ENCODE peak calls at places on chromosomes 3 and 15, in six cellular contexts. Y is NB4, H is tibial nerve, F is sigmoid colon, A is A549, L is HCT116. M is an unnamed sample.

GRCh38 chr15:91022832-91023129 is 387 bp upstream of the VPS33B start:
- DNase-seq in Y (no peak), H (no peak), F (no peak), A (no peak), L (no peak), M (no peak)

GRCh38 chr15:33098082-33099058 is 96.1 kb downstream of the FMN1 start:
- DNase-seq in Y (peak), H (no peak), F (no peak), A (no peak), L (no peak), M (no peak)

GRCh38 chr15:50107591-50108408 is 11.2 kb downstream of the ATP8B4 start:
- DNase-seq in Y (peak), H (no peak), F (no peak), A (no peak), L (no peak), M (no peak)

GRCh38 chr3:30642715-30643361 is 36.4 kb downstream of the TGFBR2 start:
- DNase-seq in Y (peak), H (no peak), F (no peak), A (no peak), L (no peak), M (no peak)

GRCh38 chr15:27027229-27027628 is 56.2 kb downstream of the GABRG3 start:
- DNase-seq in Y (no peak), H (no peak), F (no peak), A (no peak), L (no peak), M (no peak)

GRCh38 chr3:194040501-194041273 is 95.3 kb upstream of the HES1 start:
- DNase-seq in Y (no peak), H (no peak), F (no peak), A (no peak), L (no peak), M (no peak)

GRCh38 chr3:132843851-132844565 is 121.8 kb upstream of the NPHP3 start:
- DNase-seq in Y (no peak), H (no peak), F (no peak), A (no peak), L (no peak), M (no peak)

GRCh38 chr15:69973102-69973714 is 124.5 kb downstream of the TLE3 start:
- DNase-seq in Y (peak), H (no peak), F (no peak), A (peak), L (no peak), M (peak)

GRCh38 chr15:40500584-40501330 is 30.0 kb downstream of the CHST14 start:
- DNase-seq in Y (no peak), H (no peak), F (no peak), A (no peak), L (no peak), M (no peak)

GRCh38 chr15:69749274-69749673 is 296.7 kb downstream of the RPLP1 start:
- DNase-seq in Y (no peak), H (no peak), F (no peak), A (no peak), L (no peak), M (no peak)

GRCh38 chr3:97823081-97823480 is 1.3 kb downstream of the CRYBG3 start:
- DNase-seq in Y (no peak), H (no peak), F (no peak), A (no peak), L (no peak), M (no peak)

GRCh38 chr3:33439421-33440327 is 531 bp downstream of the UBP1 start:
- DNase-seq in Y (peak), H (peak), F (peak), A (peak), L (no peak), M (peak)
- TF ChIP-seq POLR2A in Y (no peak), H (peak), F (no peak), A (no peak), L (peak), M (no peak)

DNA sequence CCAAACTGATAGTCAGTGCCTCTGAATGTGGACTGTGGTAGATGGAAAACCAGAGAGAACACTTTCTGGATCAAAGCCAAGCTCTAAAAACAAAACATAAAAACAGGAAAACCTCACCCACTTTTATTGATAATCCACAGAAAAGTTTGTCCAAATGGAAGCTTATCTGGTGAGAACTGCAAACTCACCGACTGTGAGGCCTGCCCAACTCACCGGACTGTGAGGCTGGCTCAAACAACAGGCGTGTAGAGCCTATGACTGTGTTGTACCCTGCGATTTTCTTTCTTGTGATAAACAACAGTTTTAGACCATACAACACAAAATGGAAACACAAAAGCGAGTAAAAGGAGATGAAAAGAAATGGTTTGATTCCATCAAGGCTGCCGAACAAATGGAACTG is 7.2 kb downstream of the PRR23C start:
- DNase-seq in Y (no peak), H (no peak), F (no peak), A (no peak), L (no peak), M (no peak)
- TF ChIP-seq POLR2A in Y (no peak), H (no peak), F (no peak), A (no peak), L (no peak), M (no peak)

DNA sequence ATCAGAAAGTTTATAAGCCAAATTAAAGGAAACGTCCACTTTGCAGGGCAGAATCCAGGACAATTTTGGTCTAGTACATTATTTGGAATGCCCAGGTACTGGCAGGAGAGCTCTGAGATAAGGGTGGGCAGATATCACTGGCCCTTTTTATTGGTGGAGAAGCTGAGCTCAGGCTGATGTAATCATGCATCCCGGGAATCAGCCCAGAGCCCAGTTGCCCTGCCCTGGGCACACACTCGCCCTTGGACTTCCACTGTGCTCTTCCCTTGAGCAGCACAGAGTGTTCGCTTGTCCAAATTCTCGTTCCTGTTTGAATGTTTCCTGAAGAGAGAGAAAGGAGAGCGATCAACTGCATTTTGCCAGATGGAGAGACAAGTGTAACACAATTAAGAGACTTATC is 3.7 kb downstream of the AQP9 start:
- DNase-seq in Y (no peak), H (no peak), F (no peak), A (no peak), L (no peak), M (no peak)
- TF ChIP-seq POLR2A in Y (no peak), H (no peak), F (no peak), A (no peak), L (no peak), M (no peak)

GRCh38 chr15:84653910-84654688 is at the start of gene WDR73:
- DNase-seq in Y (peak), H (peak), F (peak), A (peak), L (peak), M (peak)
- TF ChIP-seq POLR2A in Y (peak), H (peak), F (peak), A (peak), L (peak), M (peak)

DNA sequence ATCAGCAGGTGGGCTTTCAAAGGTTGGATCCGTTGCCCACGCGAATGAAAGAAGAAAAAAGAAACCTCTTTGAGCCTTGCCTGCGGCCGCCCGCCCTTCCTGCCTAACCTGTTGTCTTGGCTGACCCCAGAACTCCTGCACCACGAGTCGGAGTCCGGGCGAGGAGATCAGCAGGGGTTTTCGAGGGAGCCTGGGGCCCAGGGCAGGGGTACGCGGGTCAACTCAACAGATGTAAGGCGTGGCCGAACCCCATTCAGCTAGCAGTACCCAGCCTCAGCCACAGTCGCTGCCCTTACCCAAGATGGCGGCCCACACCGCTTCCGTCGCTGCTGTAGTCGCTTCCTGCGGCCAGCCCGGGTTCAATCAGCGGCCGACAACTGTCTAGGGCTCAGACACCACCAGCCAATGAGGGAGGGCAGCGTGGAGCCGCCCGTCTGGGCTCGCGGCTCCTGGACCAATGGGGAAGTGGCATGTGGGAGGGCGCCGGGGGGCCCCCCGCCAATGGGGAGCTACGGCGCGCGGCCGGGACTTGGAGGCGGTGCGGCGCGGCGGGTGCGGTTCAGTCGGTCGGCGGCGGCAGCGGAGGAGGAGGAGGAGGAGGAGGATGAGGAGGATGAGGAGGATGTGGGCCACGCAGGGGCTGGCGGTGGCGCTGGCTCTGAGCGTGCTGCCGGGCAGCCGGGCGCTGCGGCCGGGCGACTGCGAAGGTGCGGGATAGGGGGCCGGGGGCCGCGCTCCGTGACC is at the start of gene MANF:
- DNase-seq in Y (peak), H (peak), F (peak), A (peak), L (peak), M (peak)
- TF ChIP-seq POLR2A in Y (peak), H (peak), F (peak), A (peak), L (peak), M (peak)

GRCh38 chr3:177483182-177483967 is 286.1 kb upstream of the TBL1XR1 start:
- DNase-seq in Y (no peak), H (no peak), F (no peak), A (no peak), L (peak), M (peak)
- TF ChIP-seq POLR2A in Y (no peak), H (no peak), F (no peak), A (no peak), L (no peak), M (no peak)

GRCh38 chr3:138081371-138082084 is 33.9 kb downstream of the DZIP1L start:
- DNase-seq in Y (no peak), H (no peak), F (no peak), A (no peak), L (no peak), M (no peak)
- TF ChIP-seq POLR2A in Y (no peak), H (no peak), F (no peak), A (no peak), L (no peak), M (no peak)

GRCh38 chr15:61141497-61142125 is 87.5 kb downstream of the RORA start:
- DNase-seq in Y (no peak), H (no peak), F (no peak), A (no peak), L (no peak), M (no peak)

GRCh38 chr15:61146643-61147230 is 82.4 kb downstream of the RORA start:
- DNase-seq in Y (no peak), H (no peak), F (no peak), A (no peak), L (no peak), M (no peak)

GRCh38 chr15:61138151-61138550 is 91.0 kb downstream of the RORA start:
- DNase-seq in Y (no peak), H (no peak), F (no peak), A (no peak), L (no peak), M (no peak)

GRCh38 chr15:61144055-61144454 is 85.0 kb downstream of the RORA start:
- DNase-seq in Y (no peak), H (no peak), F (no peak), A (no peak), L (no peak), M (no peak)
- TF ChIP-seq POLR2A in Y (no peak), H (no peak), F (no peak), A (no peak), L (no peak), M (no peak)

DNA sequence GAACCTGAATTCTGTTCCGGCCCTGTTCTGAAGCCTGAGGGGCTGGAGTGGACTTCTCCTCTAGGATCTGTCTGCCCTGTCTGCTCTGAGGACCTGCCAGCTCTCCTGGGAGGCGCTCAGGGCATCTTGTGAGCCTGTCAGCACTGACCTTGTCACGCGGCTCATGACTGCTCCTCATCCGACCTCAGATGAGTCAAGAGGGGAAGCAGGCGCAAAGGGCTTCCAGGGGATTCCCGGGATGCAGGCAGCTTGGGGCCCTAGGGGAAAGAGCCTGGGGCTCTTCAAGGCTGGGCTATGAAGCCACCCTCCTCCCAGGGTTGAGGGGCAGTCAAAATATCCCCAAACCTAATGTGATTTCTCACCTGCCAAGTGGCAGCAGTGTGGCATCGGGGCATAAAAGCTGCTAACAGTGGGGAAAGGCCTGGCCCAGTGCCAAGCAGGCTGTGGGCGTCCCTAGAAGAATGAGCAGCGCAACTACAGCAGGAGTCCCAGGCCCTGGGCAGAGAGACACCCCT is 27.6 kb upstream of the ANKDD1A start:
- DNase-seq in Y (peak), H (peak), F (peak), A (peak), L (no peak), M (no peak)
- TF ChIP-seq POLR2A in Y (no peak), H (no peak), F (no peak), A (no peak), L (no peak), M (no peak)

M was measured in erythroblast.